ENCODE peak calls at places on chromosomes 1 and 21, in nine cellular contexts. Y, N, H, W, O, X, I, P and V are unnamed samples.

GRCh38 chr1:24047101-24047459 is 64.9 kb downstream of the MYOM3 start:
- DNase-seq in H (no peak), Y (peak; percentile 55), I (no peak), P (peak; percentile 80), N (peak; percentile 80), X (no peak), O (no peak), W (peak; percentile 61), V (no peak)

GRCh38 chr1:8023287-8023994 is 2.7 kb downstream of the ERRFI1 start:
- DNase-seq in H (no peak), X (no peak), N (no peak), W (no peak), O (no peak), P (no peak), Y (no peak), I (no peak), V (no peak)

GRCh38 chr1:29599826-29600225 is 363.5 kb downstream of the PTPRU start:
- DNase-seq in H (no peak), X (no peak), O (no peak), W (no peak), N (no peak), P (no peak), I (no peak), Y (no peak), V (no peak)

GRCh38 chr1:26706315-26706714 is 10.5 kb downstream of the ARID1A start:
- DNase-seq in H (no peak), Y (no peak), I (no peak), N (no peak), W (no peak), P (no peak), X (no peak), O (peak; percentile 40), V (no peak)

GRCh38 chr1:227666286-227666685 is 68.8 kb downstream of the JMJD4 start:
- DNase-seq in H (no peak), O (no peak), X (no peak), N (no peak), Y (no peak), I (no peak), P (no peak), W (no peak), V (no peak)

GRCh38 chr21:33299181-33299752 is 25.5 kb upstream of the IFNAR1 start:
- DNase-seq in H (no peak), X (peak; percentile 26), W (no peak), P (no peak), O (no peak), I (no peak), N (no peak), Y (no peak), V (peak; percentile 76)

GRCh38 chr1:234258071-234258470 is 115.2 kb upstream of the COA6 start:
- DNase-seq in N (no peak), H (no peak), P (no peak), X (no peak), Y (no peak), I (no peak), W (no peak), O (no peak), V (no peak)

GRCh38 chr1:211589782-211590721 is 11.1 kb upstream of the SLC30A1 start:
- DNase-seq in X (no peak), O (peak; percentile 75), Y (peak; percentile 62), I (no peak), N (peak; percentile 91), W (peak; percentile 91), H (no peak), P (peak; percentile 84), V (peak; percentile 90)

GRCh38 chr1:208078752-208079151 is 165.4 kb downstream of the PLXNA2 start:
- DNase-seq in N (no peak), Y (no peak), O (no peak), I (no peak), X (no peak), H (no peak), P (no peak), W (no peak), V (no peak)

DNA sequence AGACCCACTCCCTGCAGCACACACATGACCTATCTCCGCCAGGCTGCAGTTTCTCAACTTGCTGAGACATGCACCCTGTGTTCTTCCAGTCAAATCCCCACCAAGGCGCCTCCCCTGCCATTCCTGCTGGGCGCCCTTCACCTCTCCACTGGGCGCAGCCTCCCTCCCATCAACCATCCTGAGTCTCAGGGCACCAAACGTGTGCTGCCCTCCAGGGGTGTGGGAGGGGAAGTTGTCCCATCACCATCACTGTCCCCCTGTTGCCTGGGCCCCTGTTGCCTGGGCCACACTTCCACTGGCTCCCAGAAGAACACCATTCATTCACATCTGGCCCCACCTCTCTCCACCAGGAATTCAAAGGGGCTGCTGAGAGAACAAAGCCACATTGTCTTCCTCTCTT is 44.9 kb upstream of the EFHD2 start:
- DNase-seq in O (no peak), N (no peak), P (no peak), W (no peak), H (no peak), X (no peak), Y (no peak), I (no peak), V (no peak)
- TF ChIP-seq CTCF in O (no peak), N (no peak), P (no peak), W (no peak), H (no peak), X (no peak), Y (no peak), I (no peak), V (peak; percentile 39)

DNA sequence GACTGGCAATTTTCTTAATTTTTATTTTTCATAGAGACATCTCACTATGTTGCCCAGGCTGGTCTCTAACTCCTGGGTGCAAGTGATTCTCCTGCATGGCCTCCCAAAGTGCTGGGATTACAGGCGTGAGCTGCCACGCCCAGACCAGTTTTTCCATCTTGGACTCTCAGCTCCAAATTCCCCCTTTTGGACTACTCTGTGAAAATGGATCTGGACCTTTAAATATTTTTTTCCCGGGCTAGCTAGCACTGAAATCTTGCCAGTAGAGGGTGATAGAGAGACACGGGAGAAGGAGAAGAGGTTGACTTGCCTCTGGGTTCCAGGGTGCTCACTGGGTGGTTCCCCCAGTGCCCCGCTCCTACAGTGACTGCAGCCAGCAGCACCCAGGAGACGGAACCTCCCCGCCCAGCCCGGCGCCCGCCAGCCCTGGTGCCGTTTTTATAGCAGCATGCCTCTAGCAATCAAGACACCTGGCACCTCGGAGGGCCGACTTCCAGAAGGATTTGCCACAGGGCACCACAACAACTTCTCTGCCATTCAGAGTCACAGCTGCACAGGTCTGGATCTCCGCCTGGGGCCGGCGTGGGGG is 34.7 kb upstream of the SCCPDH start:
- DNase-seq in N (peak; percentile 80), I (peak; percentile 38), P (peak; percentile 55), Y (peak; percentile 66), W (peak; percentile 74), X (no peak), H (no peak), O (peak; percentile 62), V (peak; percentile 76)
- TF ChIP-seq CTCF in N (peak; percentile 94), I (peak; percentile 75), P (no peak), Y (peak; percentile 92), W (peak; percentile 87), X (peak; percentile 19), H (peak; percentile 66), O (peak; percentile 38), V (peak; percentile 83)

GRCh38 chr1:154955718-154956513 is at the start of gene PBXIP1:
- DNase-seq in N (peak; percentile 93), H (peak; percentile 58), X (peak; percentile 52), W (peak; percentile 92), Y (peak; percentile 87), O (peak; percentile 91), P (peak; percentile 93), I (peak; percentile 68), V (peak; percentile 69)
- TF ChIP-seq CTCF in N (peak; percentile 55), H (no peak), X (no peak), W (peak; percentile 46), Y (peak; percentile 48), O (no peak), P (no peak), I (no peak), V (peak; percentile 30)

GRCh38 chr1:205602118-205602517 is 29.7 kb downstream of the ELK4 start:
- DNase-seq in H (no peak), W (no peak), Y (no peak), X (no peak), N (no peak), I (no peak), P (no peak), O (no peak), V (no peak)

GRCh38 chr1:205599667-205600042 is 32.2 kb downstream of the ELK4 start:
- DNase-seq in Y (no peak), I (no peak), O (no peak), P (no peak), N (no peak), W (no peak), X (no peak), H (no peak), V (no peak)

GRCh38 chr1:205598841-205599666 is 32.8 kb downstream of the ELK4 start:
- DNase-seq in X (no peak), N (peak; percentile 99), P (no peak), I (no peak), H (no peak), W (peak; percentile 98), O (peak; percentile 67), Y (peak; percentile 99), V (no peak)

GRCh38 chr1:205601209-205601608 is 30.6 kb downstream of the ELK4 start:
- DNase-seq in O (no peak), I (no peak), X (no peak), W (no peak), P (no peak), N (no peak), H (no peak), Y (no peak), V (no peak)

DNA sequence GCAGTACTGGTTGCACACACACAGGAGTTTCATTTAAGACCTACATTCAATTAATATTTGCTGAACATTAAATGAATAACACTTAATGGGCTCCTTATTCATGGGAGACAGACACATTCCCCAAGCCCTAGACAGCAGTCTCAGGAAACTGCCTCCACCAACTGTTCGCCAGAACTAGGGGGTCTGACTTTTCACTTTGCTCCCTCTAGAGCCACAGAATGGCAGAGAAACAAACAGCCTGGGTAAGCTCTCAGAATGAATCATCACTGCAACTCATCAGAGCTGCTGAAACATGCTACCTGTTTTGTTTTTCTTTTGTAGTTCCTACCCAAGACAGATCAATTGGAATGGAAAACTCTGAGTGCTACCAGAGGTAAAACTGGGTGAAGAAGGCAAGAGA is 31.7 kb downstream of the ELK4 start:
- DNase-seq in W (peak; percentile 74), O (no peak), H (no peak), X (no peak), N (peak; percentile 61), I (no peak), Y (peak; percentile 81), P (no peak), V (no peak)
- TF ChIP-seq CTCF in W (peak; percentile 49), O (no peak), H (no peak), X (no peak), N (peak; percentile 47), I (no peak), Y (peak; percentile 43), P (no peak), V (no peak)

DNA sequence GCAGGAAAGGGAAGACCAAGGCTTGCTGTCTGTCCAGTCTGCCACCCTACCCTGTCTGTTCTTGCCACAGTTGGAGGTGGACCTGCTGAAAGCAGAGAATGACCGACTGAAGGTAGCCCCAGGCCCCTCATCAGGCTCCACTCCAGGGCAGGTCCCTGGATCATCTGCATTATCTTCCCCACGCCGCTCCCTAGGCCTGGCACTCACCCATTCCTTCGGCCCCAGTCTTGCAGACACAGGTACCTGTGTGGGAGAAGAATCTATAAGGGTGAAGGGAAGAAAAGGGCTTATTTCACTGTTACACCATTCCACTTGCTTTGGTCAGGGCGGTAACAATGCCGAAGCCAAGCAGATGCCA is 20.3 kb upstream of the IPO9 start:
- DNase-seq in P (no peak), Y (no peak), X (no peak), N (no peak), W (no peak), O (no peak), I (no peak), H (no peak), V (no peak)
- TF ChIP-seq CTCF in P (no peak), Y (no peak), X (no peak), N (no peak), W (no peak), O (no peak), I (no peak), H (no peak), V (no peak)